ENCODE peak calls at places on chromosomes 16 and 17, in five cellular contexts. H is H7, U is brain microvascular endothelial cell, B is right lobe of liver, V is left ventricle myocardium inferior. J is an unnamed sample.

GRCh38 chr17:17696871-17697633 is 15.8 kb downstream of the RAI1 start:
- DNase-seq in H (no peak), U (no peak), B (peak; percentile 88), V (peak; percentile 39), J (no peak)

GRCh38 chr17:10842658-10843057 is 4.8 kb upstream of the PIRT start:
- DNase-seq in H (peak; percentile 67), U (no peak), B (no peak), V (no peak), J (no peak)

GRCh38 chr16:35714665-35715064 is 2255.3 kb downstream of the TP53TG3F start:
- DNase-seq in H (no peak), U (no peak), B (no peak), V (no peak), J (no peak)

GRCh38 chr16:57141822-57142631 is 43.8 kb downstream of the PSME3IP1 start:
- DNase-seq in H (peak; percentile 55), U (no peak), B (no peak), V (no peak), J (no peak)

GRCh38 chr17:53137919-53138318 is 684.8 kb upstream of the KIF2B start:
- DNase-seq in H (no peak), U (no peak), B (no peak), V (no peak), J (no peak)

GRCh38 chr17:45848868-45849535 is 4.3 kb downstream of the SPPL2C start:
- DNase-seq in H (peak; percentile 57), U (no peak), B (no peak), V (no peak), J (peak; percentile 46)

GRCh38 chr16:50613281-50613991 is 65.2 kb downstream of the NKD1 start:
- DNase-seq in H (no peak), U (no peak), B (no peak), V (no peak), J (no peak)

GRCh38 chr17:44607836-44608690 is 48.2 kb upstream of the MEIOC start:
- DNase-seq in H (peak; percentile 89), U (peak; percentile 32), B (no peak), V (no peak), J (no peak)

GRCh38 chr17:73348824-73349095 is 37.0 kb upstream of the CDC42EP4 start:
- DNase-seq in H (no peak), U (no peak), B (no peak), V (no peak), J (no peak)

GRCh38 chr17:27230996-27231395 is 62.9 kb upstream of the WSB1 start:
- DNase-seq in H (peak; percentile 10), U (no peak), B (no peak), V (no peak), J (no peak)

GRCh38 chr17:56203430-56203829 is 50.2 kb downstream of the ANKFN1 start:
- DNase-seq in H (no peak), U (no peak), B (no peak), V (no peak), J (no peak)

GRCh38 chr16:71426069-71426879 is 15.6 kb downstream of the TLE7 start:
- DNase-seq in H (peak; percentile 93), U (peak; percentile 94), B (no peak), V (no peak), J (no peak)

GRCh38 chr17:27244481-27245223 is 49.3 kb upstream of the WSB1 start:
- DNase-seq in H (peak; percentile 52), U (peak; percentile 81), B (peak; percentile 74), V (peak; percentile 56), J (no peak)

GRCh38 chr17:57585341-57586098 is 159.6 kb downstream of the CCDC182 start:
- DNase-seq in H (no peak), U (no peak), B (no peak), V (no peak), J (no peak)

GRCh38 chr16:89805136-89805905 is 11.1 kb downstream of the FANCA start:
- DNase-seq in H (no peak), U (no peak), B (no peak), V (no peak), J (no peak)

GRCh38 chr17:6479626-6480324 is 35.5 kb downstream of the PIMREG start:
- DNase-seq in H (no peak), U (no peak), B (no peak), V (no peak), J (no peak)

GRCh38 chr17:30600830-30601494 is 123.8 kb downstream of the GOSR1 start:
- DNase-seq in H (peak; percentile 61), U (no peak), B (no peak), V (no peak), J (no peak)

J was measured in RWPE2.